ENCODE peak calls at places on chromosomes 11 and 22, in five cellular contexts. One of them, this sample, is unnamed.

GRCh38 chr11:62880231-62880802 is 379 bp upstream of the SLC3A2 start:
- DNase-seq in lower lobe of right lung: peak; percentile 71
- DNase-seq in fibroblast of mammary gland: peak; percentile 95
- DNase-seq in spleen: peak; percentile 87
- DNase-seq in AG04449: no peak
- DNase-seq in this sample: peak; percentile 72

GRCh38 chr11:65968600-65969482 is 7.3 kb downstream of the SART1 start:
- DNase-seq in lower lobe of right lung: peak; percentile 66
- DNase-seq in fibroblast of mammary gland: peak; percentile 28
- DNase-seq in spleen: no peak
- DNase-seq in AG04449: no peak
- DNase-seq in this sample: no peak

GRCh38 chr11:87405843-87406242 is 368.1 kb downstream of the TMEM135 start:
- DNase-seq in lower lobe of right lung: no peak
- DNase-seq in fibroblast of mammary gland: peak; percentile 67
- DNase-seq in spleen: no peak
- DNase-seq in AG04449: no peak
- DNase-seq in this sample: no peak

GRCh38 chr11:31412946-31413345 is 43.3 kb downstream of the DNAJC24 start:
- DNase-seq in lower lobe of right lung: no peak
- DNase-seq in fibroblast of mammary gland: peak; percentile 77
- DNase-seq in spleen: no peak
- DNase-seq in AG04449: peak; percentile 16
- DNase-seq in this sample: no peak

GRCh38 chr11:95897731-95898130 is 26.2 kb downstream of the MTMR2 start:
- DNase-seq in lower lobe of right lung: no peak
- DNase-seq in fibroblast of mammary gland: peak; percentile 75
- DNase-seq in spleen: no peak
- DNase-seq in AG04449: peak; percentile 17
- DNase-seq in this sample: no peak

GRCh38 chr22:39617342-39617741 is 46.8 kb downstream of the CACNA1I start:
- DNase-seq in lower lobe of right lung: no peak
- DNase-seq in fibroblast of mammary gland: no peak
- DNase-seq in spleen: no peak
- DNase-seq in AG04449: no peak
- DNase-seq in this sample: no peak

GRCh38 chr11:85809881-85810280 is 1.1 kb downstream of the SYTL2 start:
- DNase-seq in lower lobe of right lung: no peak
- DNase-seq in fibroblast of mammary gland: no peak
- DNase-seq in spleen: no peak
- DNase-seq in AG04449: no peak
- DNase-seq in this sample: no peak

GRCh38 chr11:61480936-61481335 is 27.6 kb upstream of the LRRC10B start:
- DNase-seq in lower lobe of right lung: no peak
- DNase-seq in fibroblast of mammary gland: no peak
- DNase-seq in spleen: no peak
- DNase-seq in AG04449: no peak
- DNase-seq in this sample: no peak

GRCh38 chr22:46297151-46297819 is 615 bp downstream of the GTSE1 start:
- DNase-seq in lower lobe of right lung: peak; percentile 52
- DNase-seq in fibroblast of mammary gland: peak; percentile 60
- DNase-seq in spleen: no peak
- DNase-seq in AG04449: no peak
- DNase-seq in this sample: no peak

GRCh38 chr11:134445601-134446325 is 33.7 kb upstream of the B3GAT1 start:
- DNase-seq in lower lobe of right lung: no peak
- DNase-seq in fibroblast of mammary gland: no peak
- DNase-seq in spleen: no peak
- DNase-seq in AG04449: no peak
- DNase-seq in this sample: no peak

GRCh38 chr22:26777402-26777801 is 120.0 kb downstream of the MIAT start:
- DNase-seq in lower lobe of right lung: no peak
- DNase-seq in fibroblast of mammary gland: no peak
- DNase-seq in spleen: no peak
- DNase-seq in AG04449: no peak
- DNase-seq in this sample: no peak

GRCh38 chr11:26839911-26840705 is 118.2 kb upstream of the SLC5A12 start:
- DNase-seq in lower lobe of right lung: no peak
- DNase-seq in fibroblast of mammary gland: no peak
- DNase-seq in spleen: no peak
- DNase-seq in AG04449: no peak
- DNase-seq in this sample: no peak

GRCh38 chr11:36249271-36249670 is 40.0 kb downstream of the COMMD9 start:
- DNase-seq in lower lobe of right lung: no peak
- DNase-seq in fibroblast of mammary gland: peak; percentile 94
- DNase-seq in spleen: no peak
- DNase-seq in AG04449: peak; percentile 55
- DNase-seq in this sample: no peak

GRCh38 chr22:23126165-23127054 is 15.4 kb downstream of the RSPH14 start:
- DNase-seq in lower lobe of right lung: no peak
- DNase-seq in fibroblast of mammary gland: no peak
- DNase-seq in spleen: no peak
- DNase-seq in AG04449: no peak
- DNase-seq in this sample: no peak

GRCh38 chr11:764322-765024 is 12.8 kb downstream of the GATD1 start:
- DNase-seq in lower lobe of right lung: no peak
- DNase-seq in fibroblast of mammary gland: no peak
- DNase-seq in spleen: no peak
- DNase-seq in AG04449: no peak
- DNase-seq in this sample: no peak

GRCh38 chr11:122733301-122733686 is 77.8 kb downstream of the UBASH3B start:
- DNase-seq in lower lobe of right lung: peak; percentile 60
- DNase-seq in fibroblast of mammary gland: peak; percentile 64
- DNase-seq in spleen: no peak
- DNase-seq in AG04449: no peak
- DNase-seq in this sample: no peak

GRCh38 chr11:21811572-21811971 is 381.3 kb upstream of the ANO5 start:
- DNase-seq in lower lobe of right lung: no peak
- DNase-seq in fibroblast of mammary gland: no peak
- DNase-seq in spleen: no peak
- DNase-seq in AG04449: no peak
- DNase-seq in this sample: no peak

GRCh38 chr22:36486619-36487384 is 5.4 kb upstream of the TXN2 start:
- DNase-seq in lower lobe of right lung: no peak
- DNase-seq in fibroblast of mammary gland: peak; percentile 67
- DNase-seq in spleen: no peak
- DNase-seq in AG04449: no peak
- DNase-seq in this sample: no peak

GRCh38 chr11:46390331-46391171 is 1.0 kb downstream of the CHRM4 start:
- DNase-seq in lower lobe of right lung: no peak
- DNase-seq in fibroblast of mammary gland: no peak
- DNase-seq in spleen: peak; percentile 70
- DNase-seq in AG04449: no peak
- DNase-seq in this sample: peak; percentile 51

GRCh38 chr11:85472953-85473352 is 154.2 kb downstream of the DLG2 start:
- DNase-seq in lower lobe of right lung: no peak
- DNase-seq in fibroblast of mammary gland: no peak
- DNase-seq in spleen: peak; percentile 62
- DNase-seq in AG04449: no peak
- DNase-seq in this sample: no peak

GRCh38 chr11:128409476-128409875 is 177.9 kb downstream of the ETS1 start:
- DNase-seq in lower lobe of right lung: no peak
- DNase-seq in fibroblast of mammary gland: peak; percentile 88
- DNase-seq in spleen: no peak
- DNase-seq in AG04449: peak; percentile 45
- DNase-seq in this sample: no peak

GRCh38 chr11:69558519-69558941 is 77.1 kb downstream of the LINC01488 start:
- DNase-seq in lower lobe of right lung: no peak
- DNase-seq in fibroblast of mammary gland: no peak
- DNase-seq in spleen: no peak
- DNase-seq in AG04449: no peak
- DNase-seq in this sample: no peak

GRCh38 chr11:36062796-36063380 is 119.0 kb downstream of the LDLRAD3 start:
- DNase-seq in lower lobe of right lung: no peak
- DNase-seq in fibroblast of mammary gland: peak; percentile 51
- DNase-seq in spleen: no peak
- DNase-seq in AG04449: no peak
- DNase-seq in this sample: no peak

GRCh38 chr22:38468761-38469305 is 937 bp downstream of the KDELR3 start:
- DNase-seq in lower lobe of right lung: peak; percentile 39
- DNase-seq in fibroblast of mammary gland: no peak
- DNase-seq in spleen: peak; percentile 62
- DNase-seq in AG04449: no peak
- DNase-seq in this sample: no peak

GRCh38 chr22:38471237-38471636 is 3.3 kb downstream of the KDELR3 start:
- DNase-seq in lower lobe of right lung: peak; percentile 24
- DNase-seq in fibroblast of mammary gland: no peak
- DNase-seq in spleen: peak; percentile 36
- DNase-seq in AG04449: no peak
- DNase-seq in this sample: no peak

GRCh38 chr22:38467438-38467903 is 425 bp upstream of the KDELR3 start:
- DNase-seq in lower lobe of right lung: no peak
- DNase-seq in fibroblast of mammary gland: no peak
- DNase-seq in spleen: peak; percentile 56
- DNase-seq in AG04449: no peak
- DNase-seq in this sample: no peak

GRCh38 chr22:38467904-38468760 is at the start of gene KDELR3:
- DNase-seq in lower lobe of right lung: peak; percentile 77
- DNase-seq in fibroblast of mammary gland: peak; percentile 62
- DNase-seq in spleen: peak; percentile 79
- DNase-seq in AG04449: no peak
- DNase-seq in this sample: no peak

DNA sequence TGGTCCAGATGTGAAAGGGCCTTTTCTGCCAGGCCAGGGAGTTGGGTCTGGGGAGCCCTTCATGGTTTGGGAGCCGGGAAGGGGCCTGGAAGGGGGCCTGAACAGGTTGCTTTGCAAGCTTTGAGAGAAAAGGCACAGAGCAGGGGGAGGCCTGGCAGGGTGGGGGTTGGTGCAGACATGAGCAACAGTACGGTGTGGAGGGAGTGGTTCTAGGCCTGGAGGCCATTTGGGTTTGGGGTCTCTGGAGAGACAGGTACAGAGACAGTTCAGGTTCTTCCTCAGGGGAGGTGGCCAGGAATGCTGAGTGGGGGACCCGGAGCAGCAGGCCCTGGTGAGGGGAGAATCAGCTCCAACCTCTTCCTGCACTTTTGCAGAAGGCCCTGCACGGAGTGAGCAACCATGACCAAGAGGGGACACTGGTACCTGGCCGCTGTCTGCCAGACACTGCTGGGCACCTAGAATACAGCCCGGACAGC is 1.4 kb downstream of the KDELR3 start:
- DNase-seq in lower lobe of right lung: peak; percentile 21
- DNase-seq in fibroblast of mammary gland: no peak
- DNase-seq in spleen: peak; percentile 39
- DNase-seq in AG04449: no peak
- DNase-seq in this sample: no peak
- H3K4me3 ChIP-seq in lower lobe of right lung: no peak overlapping the region
- H3K4me3 ChIP-seq in fibroblast of mammary gland: peak overlapping the region; percentile 95
- H3K4me3 ChIP-seq in spleen: no peak overlapping the region
- H3K4me3 ChIP-seq in AG04449: peak overlapping the region; percentile 94
- H3K4me3 ChIP-seq in this sample: no peak overlapping the region

DNA sequence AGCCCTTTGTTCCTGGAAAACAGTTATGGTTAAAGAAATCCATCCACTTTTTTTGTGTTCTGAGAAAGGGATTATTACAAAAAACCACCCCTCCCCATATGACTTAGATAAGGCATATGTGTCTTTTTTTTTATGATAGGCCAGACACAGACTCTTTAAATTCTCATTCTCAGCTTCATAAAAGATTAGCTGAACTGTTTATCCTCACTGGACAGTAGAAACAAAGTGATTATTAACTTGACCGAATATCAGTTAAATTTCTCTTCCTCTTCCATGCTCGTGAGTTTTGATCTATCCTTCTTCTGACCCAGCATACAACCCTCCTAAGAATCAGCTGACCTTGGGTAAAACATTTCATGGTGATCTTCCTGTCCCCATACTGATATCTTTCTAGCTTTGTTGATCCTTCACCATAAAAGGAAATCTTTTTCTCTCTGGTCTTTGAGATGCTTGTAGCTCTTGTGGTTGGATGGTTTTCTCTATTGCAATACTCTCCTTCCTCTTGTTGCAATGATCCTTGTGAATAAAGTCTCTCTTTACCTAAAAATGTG is 26.2 kb downstream of the OR2AG2 start:
- DNase-seq in lower lobe of right lung: no peak
- DNase-seq in fibroblast of mammary gland: no peak
- DNase-seq in spleen: no peak
- DNase-seq in AG04449: no peak
- DNase-seq in this sample: no peak
- H3K4me3 ChIP-seq in lower lobe of right lung: peak overlapping the region; percentile 46
- H3K4me3 ChIP-seq in fibroblast of mammary gland: no peak overlapping the region
- H3K4me3 ChIP-seq in spleen: peak overlapping the region; percentile 37
- H3K4me3 ChIP-seq in AG04449: no peak overlapping the region
- H3K4me3 ChIP-seq in this sample: no peak overlapping the region

GRCh38 chr11:126357969-126358762 is 2.7 kb downstream of the ST3GAL4 start:
- DNase-seq in lower lobe of right lung: no peak
- DNase-seq in fibroblast of mammary gland: no peak
- DNase-seq in spleen: peak; percentile 76
- DNase-seq in AG04449: no peak
- DNase-seq in this sample: no peak
- H3K4me3 ChIP-seq in lower lobe of right lung: peak overlapping the region; percentile 72
- H3K4me3 ChIP-seq in fibroblast of mammary gland: peak overlapping the region; percentile 84
- H3K4me3 ChIP-seq in spleen: peak overlapping the region; percentile 72
- H3K4me3 ChIP-seq in AG04449: no peak overlapping the region
- H3K4me3 ChIP-seq in this sample: no peak overlapping the region

GRCh38 chr11:88507771-88508557 is 170.4 kb upstream of the CTSC start:
- DNase-seq in lower lobe of right lung: no peak
- DNase-seq in fibroblast of mammary gland: no peak
- DNase-seq in spleen: no peak
- DNase-seq in AG04449: no peak
- DNase-seq in this sample: no peak
- H3K4me3 ChIP-seq in lower lobe of right lung: peak overlapping the region; percentile 44
- H3K4me3 ChIP-seq in fibroblast of mammary gland: no peak overlapping the region
- H3K4me3 ChIP-seq in spleen: peak overlapping the region; percentile 26
- H3K4me3 ChIP-seq in AG04449: no peak overlapping the region
- H3K4me3 ChIP-seq in this sample: no peak overlapping the region

GRCh38 chr11:34928268-34928959 is 12.0 kb downstream of the PDHX start:
- DNase-seq in lower lobe of right lung: no peak
- DNase-seq in fibroblast of mammary gland: no peak
- DNase-seq in spleen: no peak
- DNase-seq in AG04449: no peak
- DNase-seq in this sample: no peak

GRCh38 chr11:34924714-34925113 is 8.3 kb downstream of the PDHX start:
- DNase-seq in lower lobe of right lung: no peak
- DNase-seq in fibroblast of mammary gland: no peak
- DNase-seq in spleen: no peak
- DNase-seq in AG04449: no peak
- DNase-seq in this sample: no peak

GRCh38 chr11:34928960-34929680 is 12.7 kb downstream of the PDHX start:
- DNase-seq in lower lobe of right lung: no peak
- DNase-seq in fibroblast of mammary gland: no peak
- DNase-seq in spleen: no peak
- DNase-seq in AG04449: no peak
- DNase-seq in this sample: no peak

GRCh38 chr11:34926831-34927132 is 10.4 kb downstream of the PDHX start:
- DNase-seq in lower lobe of right lung: no peak
- DNase-seq in fibroblast of mammary gland: peak; percentile 65
- DNase-seq in spleen: no peak
- DNase-seq in AG04449: no peak
- DNase-seq in this sample: no peak

GRCh38 chr11:34926101-34926830 is 9.8 kb downstream of the PDHX start:
- DNase-seq in lower lobe of right lung: no peak
- DNase-seq in fibroblast of mammary gland: peak; percentile 65
- DNase-seq in spleen: no peak
- DNase-seq in AG04449: no peak
- DNase-seq in this sample: no peak
- H3K4me3 ChIP-seq in lower lobe of right lung: no peak overlapping the region
- H3K4me3 ChIP-seq in fibroblast of mammary gland: no peak overlapping the region
- H3K4me3 ChIP-seq in spleen: no peak overlapping the region
- H3K4me3 ChIP-seq in AG04449: no peak overlapping the region
- H3K4me3 ChIP-seq in this sample: no peak overlapping the region